ENCODE peak calls at places on chromosomes 5 and 9, in nine cellular contexts. A, R, O, Q, T, H, Z, Y and S are unnamed samples.

GRCh38 chr9:18202924-18203323 is 271.0 kb upstream of the ADAMTSL1 start:
- DNase-seq in A (no peak), R (no peak), O (no peak), Q (no peak), T (no peak), H (no peak), Z (no peak), Y (no peak), S (no peak)

GRCh38 chr5:765948-766631 is 18.4 kb downstream of the ZDHHC11B start:
- DNase-seq in A (no peak), R (peak; percentile 54), O (no peak), Q (peak; percentile 69), T (no peak), H (no peak), Z (no peak), Y (no peak), S (no peak)

GRCh38 chr5:129137637-129138036 is 43.1 kb downstream of the ISOC1 start:
- DNase-seq in A (no peak), R (no peak), O (no peak), Q (no peak), T (no peak), H (no peak), Z (no peak), Y (no peak), S (no peak)

GRCh38 chr9:96148634-96149138 is 153.3 kb downstream of the HSD17B3 start:
- DNase-seq in A (no peak), R (no peak), O (no peak), Q (no peak), T (no peak), H (no peak), Z (no peak), Y (no peak), S (no peak)

GRCh38 chr5:167952278-167952990 is 339.0 kb upstream of the WWC1 start:
- DNase-seq in A (no peak), R (no peak), O (peak; percentile 87), Q (no peak), T (no peak), H (no peak), Z (no peak), Y (peak; percentile 12), S (no peak)

GRCh38 chr9:22141906-22142305 is 132.8 kb upstream of the CDKN2B start:
- DNase-seq in A (no peak), R (no peak), O (no peak), Q (no peak), T (peak; percentile 71), H (no peak), Z (no peak), Y (peak; percentile 8), S (no peak)

GRCh38 chr5:143470120-143470519 is 66.6 kb upstream of the NR3C1 start:
- DNase-seq in A (no peak), R (no peak), O (no peak), Q (no peak), T (no peak), H (no peak), Z (no peak), Y (no peak), S (no peak)

GRCh38 chr5:1054799-1055775 is 46.5 kb downstream of the NKD2 start:
- DNase-seq in A (no peak), R (no peak), O (no peak), Q (peak; percentile 57), T (no peak), H (peak; percentile 11), Z (no peak), Y (no peak), S (no peak)

GRCh38 chr5:175652741-175653663 is 4.9 kb upstream of the HRH2 start:
- DNase-seq in A (no peak), R (no peak), O (no peak), Q (no peak), T (peak; percentile 43), H (no peak), Z (no peak), Y (no peak), S (no peak)

GRCh38 chr9:79955300-79955699 is 383.5 kb downstream of the TLE4 start:
- DNase-seq in A (no peak), R (no peak), O (no peak), Q (no peak), T (no peak), H (no peak), Z (no peak), Y (no peak), S (no peak)

GRCh38 chr5:171712616-171713015 is 73.0 kb upstream of the SMIM23 start:
- DNase-seq in A (no peak), R (no peak), O (no peak), Q (no peak), T (no peak), H (no peak), Z (no peak), Y (no peak), S (no peak)

GRCh38 chr5:150438873-150439546 is 10.5 kb downstream of the RPS14 start:
- DNase-seq in A (no peak), R (no peak), O (peak; percentile 41), Q (no peak), T (no peak), H (no peak), Z (peak; percentile 33), Y (peak; percentile 79), S (peak; percentile 63)

GRCh38 chr5:110333384-110333783 is 393.1 kb downstream of the TMEM232 start:
- DNase-seq in A (no peak), R (no peak), O (no peak), Q (no peak), T (peak; percentile 26), H (no peak), Z (peak; percentile 0), Y (peak; percentile 78), S (no peak)

GRCh38 chr9:16039103-16039987 is 486.5 kb downstream of the CCDC171 start:
- DNase-seq in A (peak; percentile 77), R (no peak), O (peak; percentile 11), Q (no peak), T (peak; percentile 55), H (no peak), Z (peak; percentile 18), Y (no peak), S (no peak)

GRCh38 chr5:68239485-68239884 is 23.9 kb downstream of the PIK3R1 start:
- DNase-seq in A (peak; percentile 70), R (peak; percentile 72), O (peak; percentile 25), Q (peak; percentile 84), T (peak; percentile 91), H (peak; percentile 47), Z (no peak), Y (no peak), S (peak; percentile 30)

GRCh38 chr5:609088-609370 is 3.1 kb upstream of the CEP72 start:
- DNase-seq in A (no peak), R (no peak), O (no peak), Q (no peak), T (no peak), H (no peak), Z (no peak), Y (no peak), S (no peak)

GRCh38 chr9:113267911-113268563 is 7.3 kb downstream of the CDC26 start:
- DNase-seq in A (no peak), R (no peak), O (no peak), Q (no peak), T (no peak), H (no peak), Z (no peak), Y (no peak), S (no peak)
- H3K36me3 ChIP-seq in A (no peaks in the 10 kb centered on the region), R (peaks cover 67% of the 10 kb centered on the region), O (peaks cover 49% of the 10 kb centered on the region), Q (no peaks in the 10 kb centered on the region), T (peaks cover 50% of the 10 kb centered on the region), H (peaks cover 11% of the 10 kb centered on the region), Z (peaks cover 19% of the 10 kb centered on the region), Y (peaks cover 3% of the 10 kb centered on the region), S (no peaks in the 10 kb centered on the region)

DNA sequence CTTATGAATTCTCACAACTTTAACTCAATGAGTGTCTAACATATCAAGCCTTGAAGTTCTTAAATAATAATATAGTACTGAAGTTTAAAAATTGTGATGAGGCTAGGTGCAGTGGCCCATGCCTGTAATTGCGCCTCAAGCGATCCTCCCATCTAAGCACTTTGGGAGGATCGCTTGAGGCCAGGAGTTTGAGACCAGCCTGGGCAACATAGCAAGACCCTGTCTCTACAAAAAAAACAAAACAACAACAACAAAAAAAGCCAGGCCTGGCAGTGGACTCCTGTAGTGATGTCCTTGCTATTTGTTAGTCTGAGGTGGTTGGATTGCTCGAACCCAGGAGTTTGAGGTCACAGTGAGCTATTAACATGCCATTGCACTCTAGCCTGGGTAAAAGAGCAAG is 98.4 kb downstream of the ADGRV1 start:
- DNase-seq in A (no peak), R (no peak), O (no peak), Q (no peak), T (no peak), H (no peak), Z (no peak), Y (no peak), S (no peak)
- H3K36me3 ChIP-seq in A (no peaks in the 10 kb centered on the region), R (no peaks in the 10 kb centered on the region), O (no peaks in the 10 kb centered on the region), Q (no peaks in the 10 kb centered on the region), T (no peaks in the 10 kb centered on the region), H (no peaks in the 10 kb centered on the region), Z (no peaks in the 10 kb centered on the region), Y (peaks cover 31% of the 10 kb centered on the region), S (no peaks in the 10 kb centered on the region)

GRCh38 chr9:128995791-128996190 is 32.3 kb downstream of the SH3GLB2 start:
- DNase-seq in A (no peak), R (peak; percentile 6), O (no peak), Q (no peak), T (no peak), H (no peak), Z (no peak), Y (no peak), S (no peak)

GRCh38 chr9:128987800-128988199 is 40.3 kb downstream of the NUP188 start:
- DNase-seq in A (no peak), R (no peak), O (no peak), Q (no peak), T (peak; percentile 69), H (no peak), Z (no peak), Y (no peak), S (no peak)

GRCh38 chr9:128998462-128998861 is 29.7 kb downstream of the SH3GLB2 start:
- DNase-seq in A (no peak), R (no peak), O (no peak), Q (no peak), T (no peak), H (no peak), Z (no peak), Y (no peak), S (no peak)

DNA sequence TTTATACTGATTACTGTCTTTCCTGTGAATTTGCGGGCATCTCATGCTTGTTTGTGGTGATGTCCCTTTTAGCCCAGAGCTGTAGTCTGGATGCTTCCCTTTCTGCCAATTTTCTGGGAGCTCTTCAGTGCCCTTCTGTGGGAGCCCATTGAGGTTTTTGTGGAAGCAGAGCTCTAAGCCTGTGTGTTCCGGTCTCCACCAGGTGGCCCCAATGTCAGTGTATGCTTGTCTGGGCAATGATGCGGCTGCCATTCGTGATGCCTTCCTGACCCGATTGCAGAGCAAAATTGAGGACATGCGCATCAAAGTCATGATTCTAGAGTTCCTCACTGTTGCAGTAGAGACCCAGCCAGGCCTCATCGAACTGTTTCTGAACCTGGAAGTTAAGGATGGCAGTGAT is 35.1 kb downstream of the SH3GLB2 start:
- DNase-seq in A (no peak), R (no peak), O (no peak), Q (no peak), T (no peak), H (no peak), Z (no peak), Y (peak; percentile 22), S (no peak)
- H3K36me3 ChIP-seq in A (no peaks in the 10 kb centered on the region), R (peaks cover 95% of the 10 kb centered on the region), O (peaks cover 76% of the 10 kb centered on the region), Q (no peaks in the 10 kb centered on the region), T (peaks cover 69% of the 10 kb centered on the region), H (peaks cover 4% of the 10 kb centered on the region), Z (peaks cover 32% of the 10 kb centered on the region), Y (peaks cover 10% of the 10 kb centered on the region), S (peaks cover 3% of the 10 kb centered on the region)

DNA sequence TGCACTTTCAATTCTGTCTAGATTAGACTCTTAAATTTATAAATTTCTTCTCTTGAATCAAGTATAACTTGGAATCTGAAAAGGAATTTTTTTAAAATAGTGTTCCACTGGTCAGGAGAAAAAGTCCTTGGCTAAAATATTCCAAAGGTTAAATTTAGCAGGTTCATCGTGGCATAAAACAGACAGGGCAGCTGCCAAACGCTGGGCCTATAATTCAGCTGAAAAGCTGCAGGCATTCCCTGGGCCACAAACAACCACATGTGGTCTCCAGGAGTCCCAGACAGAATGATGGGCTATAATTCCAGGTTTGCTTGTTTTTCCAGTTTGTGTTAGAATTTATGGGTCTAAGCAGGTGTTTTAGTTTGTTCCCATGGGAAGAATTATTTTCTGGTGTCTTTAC is 71.1 kb upstream of the RETREG1 start:
- DNase-seq in A (no peak), R (no peak), O (no peak), Q (no peak), T (no peak), H (no peak), Z (no peak), Y (no peak), S (no peak)
- H3K36me3 ChIP-seq in A (no peaks in the 10 kb centered on the region), R (peaks cover 72% of the 10 kb centered on the region), O (peaks cover 87% of the 10 kb centered on the region), Q (no peaks in the 10 kb centered on the region), T (peaks cover 70% of the 10 kb centered on the region), H (no peaks in the 10 kb centered on the region), Z (peaks cover 3% of the 10 kb centered on the region), Y (peaks cover 12% of the 10 kb centered on the region), S (peaks cover 6% of the 10 kb centered on the region)